ENCODE peak calls at places on chromosome 16, in seven cellular contexts. T, D, B, Z, O, X and J are unnamed samples.

GRCh38 chr16:9755076-9755475 is 427.2 kb downstream of the GRIN2A start:
- DNase-seq in T (no peak), D (no peak), B (no peak), Z (no peak), O (no peak), X (no peak), J (no peak)

GRCh38 chr16:78962457-78962929 is 638.0 kb downstream of the MAF start:
- DNase-seq in T (no peak), D (no peak), B (no peak), Z (no peak), O (peak), X (no peak), J (no peak)

GRCh38 chr16:69712277-69712676 is 14.1 kb downstream of the NQO1 start:
- DNase-seq in T (no peak), D (no peak), B (no peak), Z (no peak), O (no peak), X (no peak), J (no peak)

GRCh38 chr16:85046957-85047866 is 19.6 kb downstream of the KIAA0513 start:
- DNase-seq in T (no peak), D (no peak), B (peak), Z (no peak), O (no peak), X (no peak), J (no peak)

GRCh38 chr16:9845661-9846361 is 336.4 kb downstream of the GRIN2A start:
- DNase-seq in T (no peak), D (no peak), B (no peak), Z (no peak), O (no peak), X (no peak), J (no peak)

GRCh38 chr16:83967838-83968482 is at the start of gene NECAB2:
- DNase-seq in T (no peak), D (no peak), B (peak), Z (peak), O (no peak), X (no peak), J (no peak)

GRCh38 chr16:15650698-15651161 is 685 bp downstream of the NDE1 start:
- DNase-seq in T (no peak), D (no peak), B (peak), Z (peak), O (no peak), X (no peak), J (peak)

GRCh38 chr16:8798535-8799157 is 1.0 kb downstream of the PMM2 start:
- DNase-seq in T (no peak), D (no peak), B (peak), Z (no peak), O (no peak), X (no peak), J (no peak)

GRCh38 chr16:28105954-28106353 is 42.4 kb upstream of the GSG1L start:
- DNase-seq in T (no peak), D (no peak), B (no peak), Z (no peak), O (no peak), X (no peak), J (no peak)

GRCh38 chr16:78142784-78143183 is 43.3 kb downstream of the WWOX start:
- DNase-seq in T (no peak), D (no peak), B (no peak), Z (no peak), O (no peak), X (no peak), J (no peak)

GRCh38 chr16:14545346-14545884 is 84.6 kb downstream of the PARN start:
- DNase-seq in T (peak), D (no peak), B (no peak), Z (no peak), O (no peak), X (no peak), J (no peak)

GRCh38 chr16:80007216-80007615 is 406.7 kb upstream of the MAF start:
- DNase-seq in T (no peak), D (no peak), B (no peak), Z (no peak), O (no peak), X (no peak), J (no peak)

GRCh38 chr16:73068546-73069401 is 20.8 kb upstream of the ZFHX3 start:
- DNase-seq in T (peak), D (no peak), B (no peak), Z (no peak), O (no peak), X (no peak), J (no peak)

GRCh38 chr16:71966932-71967331 is 33.3 kb downstream of the PKD1L3 start:
- DNase-seq in T (no peak), D (no peak), B (no peak), Z (no peak), O (no peak), X (no peak), J (no peak)

GRCh38 chr16:27972500-27972899 is 91.0 kb downstream of the GSG1L start:
- DNase-seq in T (peak), D (peak), B (peak), Z (peak), O (peak), X (no peak), J (peak)

GRCh38 chr16:82016964-82017363 is 5.7 kb upstream of the SDR42E1 start:
- DNase-seq in T (no peak), D (no peak), B (no peak), Z (no peak), O (no peak), X (no peak), J (no peak)

GRCh38 chr16:63617047-63617989 is 1504.5 kb downstream of the CDH11 start:
- DNase-seq in T (no peak), D (no peak), B (no peak), Z (peak), O (no peak), X (no peak), J (no peak)

GRCh38 chr16:20899503-20900298 is 457 bp downstream of the DCUN1D3 start:
- DNase-seq in T (peak), D (no peak), B (peak), Z (peak), O (no peak), X (no peak), J (no peak)

GRCh38 chr16:28326881-28327610 is 34.7 kb downstream of the SBK1 start:
- DNase-seq in T (peak), D (peak), B (peak), Z (peak), O (no peak), X (no peak), J (peak)

GRCh38 chr16:1976951-1977874 is 4.1 kb downstream of the NOXO1 start:
- DNase-seq in T (no peak), D (no peak), B (no peak), Z (no peak), O (no peak), X (no peak), J (no peak)

GRCh38 chr16:67258160-67258835 is 9.5 kb downstream of the SLC9A5 start:
- DNase-seq in T (no peak), D (no peak), B (no peak), Z (no peak), O (no peak), X (no peak), J (no peak)
- TF ChIP-seq JUND in T (no peak), D (no peak), B (no peak), Z (no peak), O (no peak), X (no peak), J (no peak)

GRCh38 chr16:34802396-34802795 is 1343.0 kb downstream of the TP53TG3F start:
- DNase-seq in T (no peak), D (no peak), B (no peak), Z (peak), O (no peak), X (no peak), J (no peak)
- TF ChIP-seq JUND in T (no peak), D (no peak), B (no peak), Z (no peak), O (no peak), X (no peak), J (no peak)

GRCh38 chr16:24829153-24829552 is 16.6 kb upstream of the SLC5A11 start:
- DNase-seq in T (no peak), D (no peak), B (peak), Z (no peak), O (no peak), X (no peak), J (no peak)

GRCh38 chr16:24826096-24826690 is 19.6 kb upstream of the SLC5A11 start:
- DNase-seq in T (no peak), D (no peak), B (no peak), Z (no peak), O (no peak), X (no peak), J (no peak)

GRCh38 chr16:24825696-24826095 is 20.1 kb upstream of the SLC5A11 start:
- DNase-seq in T (no peak), D (no peak), B (no peak), Z (no peak), O (no peak), X (no peak), J (no peak)

GRCh38 chr16:24822974-24823373 is 22.8 kb upstream of the SLC5A11 start:
- DNase-seq in T (no peak), D (no peak), B (no peak), Z (no peak), O (no peak), X (no peak), J (no peak)

GRCh38 chr16:24826817-24827566 is 18.8 kb upstream of the SLC5A11 start:
- DNase-seq in T (no peak), D (no peak), B (no peak), Z (no peak), O (no peak), X (no peak), J (no peak)
- TF ChIP-seq JUND in T (no peak), D (no peak), B (no peak), Z (no peak), O (no peak), X (no peak), J (no peak)

GRCh38 chr16:68270353-68270752 is 6.0 kb downstream of the SLC7A6 start:
- DNase-seq in T (no peak), D (no peak), B (no peak), Z (no peak), O (no peak), X (no peak), J (no peak)
- TF ChIP-seq JUND in T (no peak), D (no peak), B (no peak), Z (no peak), O (no peak), X (no peak), J (no peak)

GRCh38 chr16:30434852-30435251 is 5.0 kb upstream of the DCTPP1 start:
- DNase-seq in T (no peak), D (no peak), B (no peak), Z (no peak), O (no peak), X (no peak), J (no peak)

GRCh38 chr16:30429678-30430427 is at the start of gene DCTPP1:
- DNase-seq in T (peak), D (peak), B (peak), Z (peak), O (peak), X (peak), J (peak)

GRCh38 chr16:30428055-30428454 is 1.8 kb downstream of the DCTPP1 start:
- DNase-seq in T (no peak), D (no peak), B (no peak), Z (no peak), O (no peak), X (no peak), J (no peak)

GRCh38 chr16:30429418-30429677 is 482 bp downstream of the DCTPP1 start:
- DNase-seq in T (no peak), D (no peak), B (no peak), Z (no peak), O (no peak), X (no peak), J (no peak)

GRCh38 chr16:30430428-30430970 is 669 bp upstream of the DCTPP1 start:
- DNase-seq in T (peak), D (no peak), B (no peak), Z (peak), O (no peak), X (no peak), J (no peak)
- TF ChIP-seq JUND in T (peak), D (no peak), B (no peak), Z (no peak), O (no peak), X (no peak), J (no peak)

GRCh38 chr16:31388535-31388934 is 4.6 kb upstream of the ITGAD start:
- DNase-seq in T (no peak), D (no peak), B (no peak), Z (no peak), O (no peak), X (no peak), J (no peak)

GRCh38 chr16:31382485-31383161 is 10.5 kb upstream of the ITGAD start:
- DNase-seq in T (peak), D (peak), B (peak), Z (peak), O (no peak), X (peak), J (peak)

GRCh38 chr16:31385680-31386079 is 7.5 kb upstream of the ITGAD start:
- DNase-seq in T (no peak), D (peak), B (no peak), Z (no peak), O (no peak), X (no peak), J (no peak)

GRCh38 chr16:31390504-31391043 is 2.6 kb upstream of the ITGAD start:
- DNase-seq in T (no peak), D (no peak), B (no peak), Z (no peak), O (no peak), X (no peak), J (no peak)

DNA sequence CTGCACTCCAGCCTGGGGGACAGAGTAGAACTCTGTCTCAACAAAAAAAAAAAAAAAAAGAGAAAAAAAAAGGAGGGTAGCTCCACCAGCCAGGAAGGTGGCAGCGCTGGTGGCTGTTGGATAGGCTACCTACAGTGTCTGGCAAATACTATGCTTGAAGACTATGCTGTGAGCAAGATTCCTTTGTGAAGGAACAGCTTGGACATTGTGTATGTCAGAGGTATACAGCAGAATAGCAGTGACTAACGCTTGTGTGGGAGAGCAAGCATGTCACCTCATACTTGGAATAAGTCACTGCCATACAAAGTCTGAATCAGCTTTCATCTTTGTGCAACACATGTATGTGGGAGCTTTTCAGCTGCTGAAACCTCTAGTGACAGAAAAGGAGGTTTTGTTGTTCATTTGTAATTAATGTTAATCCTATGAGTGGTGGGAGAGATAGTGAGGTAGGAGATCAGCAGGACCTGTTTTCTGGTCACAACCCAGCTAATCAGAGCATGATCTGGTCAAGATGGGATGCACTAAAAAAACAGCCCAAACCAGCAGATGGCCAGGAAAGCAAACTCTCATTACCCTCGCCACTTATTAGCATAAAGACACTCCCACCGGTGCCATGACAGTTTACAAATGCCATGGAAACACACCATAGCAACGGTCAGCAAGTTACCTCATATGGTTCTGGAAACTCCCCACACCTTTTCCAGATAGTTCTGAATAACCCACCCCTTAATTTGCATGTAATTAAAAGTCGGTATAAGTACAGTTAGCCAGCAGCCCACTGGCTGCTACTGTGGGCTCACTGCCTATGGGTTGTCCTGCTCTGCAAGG is 6.8 kb upstream of the ITGAD start:
- DNase-seq in T (no peak), D (peak), B (peak), Z (no peak), O (no peak), X (no peak), J (peak)
- TF ChIP-seq JUND in T (no peak), D (no peak), B (no peak), Z (no peak), O (no peak), X (no peak), J (no peak)

DNA sequence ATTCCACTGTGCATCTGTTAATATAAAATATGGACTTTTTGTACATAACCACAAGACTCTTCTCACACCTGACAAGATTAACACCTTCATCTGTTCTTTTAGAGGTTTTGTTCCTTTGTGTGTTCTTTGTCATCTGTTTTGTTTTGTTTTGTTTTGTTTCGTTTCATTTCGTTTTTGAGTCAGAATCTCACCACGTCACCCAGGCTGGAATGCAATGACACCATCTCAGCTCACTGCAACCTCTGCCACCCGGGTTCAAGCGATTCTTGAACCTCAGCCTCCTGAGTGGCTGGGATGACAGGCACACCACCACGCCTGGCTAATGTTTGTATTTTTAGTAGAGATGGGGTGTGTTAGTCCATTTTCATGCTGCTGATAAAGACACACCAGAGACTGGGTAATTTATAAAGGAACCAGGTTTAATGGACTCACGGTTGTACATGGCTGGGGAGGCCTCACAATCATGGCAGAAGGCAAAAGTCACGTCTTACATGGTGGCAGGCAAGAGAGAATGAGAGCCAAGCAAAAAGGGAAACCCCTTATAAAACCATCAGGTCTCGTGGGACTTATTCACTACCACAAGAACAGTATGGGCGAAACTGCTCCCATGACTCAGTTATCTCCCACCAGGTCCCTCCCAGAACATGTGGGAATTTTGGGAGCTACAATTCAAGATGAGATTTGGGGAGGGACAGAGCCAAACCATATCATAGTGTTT is 22.3 kb downstream of the C16orf90 start:
- DNase-seq in T (no peak), D (no peak), B (no peak), Z (no peak), O (no peak), X (no peak), J (no peak)
- TF ChIP-seq JUND in T (no peak), D (no peak), B (no peak), Z (no peak), O (no peak), X (no peak), J (no peak)

DNA sequence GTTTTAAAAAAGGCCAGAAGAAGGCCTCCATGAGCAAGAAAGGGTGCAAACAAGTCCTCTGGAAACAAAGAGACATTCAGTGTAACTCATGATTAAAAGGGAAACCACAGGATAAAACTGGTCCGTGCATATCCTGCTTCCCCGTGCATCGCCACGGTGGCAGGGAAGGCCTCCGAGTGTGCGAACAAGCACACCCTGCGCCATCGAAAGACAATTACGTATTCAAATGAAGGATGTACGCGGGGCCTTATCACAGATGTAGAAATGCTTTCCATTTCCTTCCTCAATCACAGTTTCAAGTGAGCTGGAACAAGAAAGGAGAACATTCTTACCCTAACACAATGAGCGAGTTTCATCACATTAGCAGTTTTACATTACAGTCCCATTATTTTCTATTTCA is 48.3 kb downstream of the TOX3 start:
- DNase-seq in T (no peak), D (no peak), B (no peak), Z (no peak), O (no peak), X (no peak), J (no peak)
- TF ChIP-seq JUND in T (no peak), D (no peak), B (no peak), Z (no peak), O (no peak), X (no peak), J (no peak)

DNA sequence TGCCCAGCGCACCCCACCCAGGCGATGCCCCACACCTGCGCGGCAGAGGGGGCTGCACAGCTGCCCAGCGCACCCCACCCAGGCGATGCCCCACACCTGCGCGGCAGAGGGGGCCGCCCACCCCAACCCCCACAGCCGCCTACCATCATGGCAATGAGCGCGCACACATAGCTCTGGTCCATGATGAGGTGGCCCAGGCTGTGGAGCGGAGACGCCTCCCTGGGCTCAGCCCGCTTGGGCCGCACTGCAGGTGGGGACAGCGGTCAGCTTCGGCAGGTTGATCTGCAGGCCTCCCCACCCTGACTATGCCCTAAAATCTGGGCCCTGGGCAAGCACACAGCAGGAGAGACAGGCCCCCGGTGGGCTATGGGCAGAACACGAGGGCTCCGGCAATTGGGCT is 30.2 kb downstream of the CTU2 start:
- DNase-seq in T (no peak), D (no peak), B (no peak), Z (no peak), O (no peak), X (no peak), J (no peak)
- TF ChIP-seq JUND in T (no peak), D (no peak), B (no peak), Z (no peak), O (no peak), X (no peak), J (no peak)

GRCh38 chr16:57606847-57607501 is 21.5 kb upstream of the ADGRG1 start:
- DNase-seq in T (peak), D (no peak), B (no peak), Z (peak), O (no peak), X (no peak), J (no peak)
- TF ChIP-seq JUND in T (peak), D (no peak), B (no peak), Z (no peak), O (no peak), X (no peak), J (no peak)